ENCODE peak calls at places on chromosomes 2 and 18, in ten cellular contexts. E is kidney, C is lower lobe of right lung, H is mesendoderm, B is HepG2, F is fibroblast of lung, W is body of pancreas, T is HCT116, G is cardiac muscle cell, V is Peyer's patch. D is an unnamed sample.

GRCh38 chr18:79897940-79898625 is 53.4 kb downstream of the SLC66A2 start:
- DNase-seq in E (peak; percentile 41), C (no peak), H (no peak), B (no peak), F (no peak), W (peak; percentile 3), T (no peak), G (no peak), V (no peak), D (no peak)

GRCh38 chr18:74281639-74282358 is 10.0 kb downstream of the CYB5A start:
- DNase-seq in E (no peak), C (no peak), H (peak; percentile 23), B (peak; percentile 81), F (peak; percentile 37), W (no peak), T (no peak), G (no peak), V (no peak), D (no peak)

GRCh38 chr2:205755923-205756322 is 73.6 kb downstream of the NRP2 start:
- DNase-seq in E (no peak), C (no peak), H (no peak), B (no peak), F (peak; percentile 34), W (no peak), T (no peak), G (no peak), V (no peak), D (no peak)

GRCh38 chr2:195659114-195659513 is 2.1 kb downstream of the SLC39A10 start:
- DNase-seq in E (no peak), C (no peak), H (peak; percentile 41), B (no peak), F (peak; percentile 36), W (no peak), T (no peak), G (no peak), V (no peak), D (peak; percentile 4)

GRCh38 chr2:219542931-219543595 is 546 bp downstream of the CHPF start:
- DNase-seq in E (no peak), C (no peak), H (peak; percentile 41), B (peak; percentile 35), F (peak; percentile 31), W (peak; percentile 46), T (no peak), G (peak; percentile 73), V (no peak), D (no peak)

GRCh38 chr2:134280726-134281125 is 26.9 kb downstream of the MGAT5 start:
- DNase-seq in E (no peak), C (no peak), H (no peak), B (no peak), F (no peak), W (no peak), T (no peak), G (no peak), V (no peak), D (no peak)

GRCh38 chr2:119744335-119744939 is 15.3 kb upstream of the PTPN4 start:
- DNase-seq in E (no peak), C (peak; percentile 53), H (no peak), B (peak; percentile 60), F (no peak), W (no peak), T (peak; percentile 49), G (no peak), V (no peak), D (no peak)

GRCh38 chr18:32139835-32140283 is 48.2 kb downstream of the RNF138 start:
- DNase-seq in E (no peak), C (no peak), H (no peak), B (no peak), F (no peak), W (no peak), T (no peak), G (no peak), V (no peak), D (no peak)

GRCh38 chr18:12031836-12032235 is 50.5 kb downstream of the IMPA2 start:
- DNase-seq in E (no peak), C (no peak), H (no peak), B (no peak), F (peak; percentile 83), W (peak; percentile 50), T (no peak), G (no peak), V (no peak), D (no peak)

GRCh38 chr18:51506811-51507210 is 309.3 kb upstream of the MEX3C start:
- DNase-seq in E (no peak), C (no peak), H (no peak), B (no peak), F (no peak), W (no peak), T (no peak), G (no peak), V (no peak), D (no peak)

GRCh38 chr2:71609958-71610357 is 156.6 kb downstream of the DYSF start:
- DNase-seq in E (no peak), C (no peak), H (no peak), B (no peak), F (peak; percentile 75), W (no peak), T (peak; percentile 24), G (no peak), V (no peak), D (no peak)

GRCh38 chr2:71683070-71683469 is 229.7 kb downstream of the DYSF start:
- DNase-seq in E (peak; percentile 35), C (no peak), H (no peak), B (no peak), F (no peak), W (no peak), T (no peak), G (no peak), V (no peak), D (no peak)

GRCh38 chr18:49693276-49694005 is 119.9 kb downstream of the ACAA2 start:
- DNase-seq in E (no peak), C (no peak), H (no peak), B (no peak), F (no peak), W (no peak), T (no peak), G (no peak), V (no peak), D (no peak)

GRCh38 chr2:71530246-71530986 is 77.1 kb downstream of the DYSF start:
- DNase-seq in E (no peak), C (no peak), H (peak; percentile 77), B (peak; percentile 48), F (peak; percentile 44), W (peak; percentile 38), T (peak; percentile 31), G (peak; percentile 67), V (no peak), D (no peak)

GRCh38 chr2:30339071-30339470 is 107.7 kb downstream of the LBH start:
- DNase-seq in E (no peak), C (no peak), H (no peak), B (no peak), F (no peak), W (no peak), T (no peak), G (no peak), V (no peak), D (no peak)
- H3K4me1 ChIP-seq in E (peaks cover 3% of the 10 kb centered on the region), C (peaks cover 30% of the 10 kb centered on the region), H (peaks cover 22% of the 10 kb centered on the region), B (no peaks in the 10 kb centered on the region), F (no peaks in the 10 kb centered on the region), W (no peaks in the 10 kb centered on the region), T (no peaks in the 10 kb centered on the region), G (peaks cover 20% of the 10 kb centered on the region), V (peaks cover 22% of the 10 kb centered on the region), D (peaks cover 42% of the 10 kb centered on the region)

GRCh38 chr2:173216668-173217067 is 138.0 kb upstream of the CDCA7 start:
- DNase-seq in E (no peak), C (no peak), H (no peak), B (no peak), F (no peak), W (no peak), T (no peak), G (no peak), V (no peak), D (no peak)

GRCh38 chr2:173217106-173217840 is 137.4 kb upstream of the CDCA7 start:
- DNase-seq in E (no peak), C (no peak), H (no peak), B (no peak), F (no peak), W (no peak), T (no peak), G (no peak), V (no peak), D (no peak)

GRCh38 chr2:173214213-173214612 is 138.6 kb downstream of the MAP3K20 start:
- DNase-seq in E (no peak), C (no peak), H (no peak), B (no peak), F (no peak), W (no peak), T (no peak), G (no peak), V (no peak), D (no peak)

GRCh38 chr2:173215316-173215715 is 139.4 kb upstream of the CDCA7 start:
- DNase-seq in E (no peak), C (no peak), H (no peak), B (no peak), F (no peak), W (no peak), T (no peak), G (no peak), V (no peak), D (no peak)

DNA sequence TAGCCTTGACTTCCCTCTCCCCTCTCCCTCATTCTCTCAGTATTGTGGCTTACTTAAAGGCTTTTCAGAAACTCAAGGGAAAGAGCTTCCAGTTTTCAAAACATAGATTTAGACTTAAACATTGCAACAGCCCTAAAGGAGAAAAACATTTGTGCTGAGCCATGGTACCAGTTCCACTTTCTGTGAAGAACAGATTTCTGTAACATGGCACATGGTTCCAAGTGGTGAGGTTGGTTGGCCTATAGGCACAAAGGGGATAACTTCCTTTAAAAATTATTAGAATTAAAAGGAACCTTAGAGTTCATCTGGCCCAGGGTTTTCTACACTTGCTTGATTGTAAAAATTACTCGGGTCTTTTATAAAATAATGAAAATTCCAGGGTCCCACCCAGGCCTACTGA is 138.6 kb upstream of the CDCA7 start:
- DNase-seq in E (no peak), C (no peak), H (no peak), B (no peak), F (no peak), W (no peak), T (no peak), G (no peak), V (no peak), D (no peak)
- H3K4me1 ChIP-seq in E (no peaks in the 10 kb centered on the region), C (peaks cover 12% of the 10 kb centered on the region), H (no peaks in the 10 kb centered on the region), B (peaks cover 11% of the 10 kb centered on the region), F (peaks cover 3% of the 10 kb centered on the region), W (peaks cover 16% of the 10 kb centered on the region), T (no peaks in the 10 kb centered on the region), G (peaks cover 16% of the 10 kb centered on the region), V (no peaks in the 10 kb centered on the region), D (no peaks in the 10 kb centered on the region)

GRCh38 chr2:28752608-28752984 is 966 bp downstream of the PPP1CB start:
- DNase-seq in E (no peak), C (no peak), H (no peak), B (no peak), F (no peak), W (no peak), T (no peak), G (peak; percentile 14), V (no peak), D (no peak)
- H3K4me1 ChIP-seq in E (peaks cover 18% of the 10 kb centered on the region), C (peaks cover 56% of the 10 kb centered on the region), H (peaks cover 4% of the 10 kb centered on the region), B (peaks cover 52% of the 10 kb centered on the region), F (peaks cover 21% of the 10 kb centered on the region), W (peaks cover 48% of the 10 kb centered on the region), T (peaks cover 3% of the 10 kb centered on the region), G (peaks cover 42% of the 10 kb centered on the region), V (no peaks in the 10 kb centered on the region), D (peaks cover 27% of the 10 kb centered on the region)

DNA sequence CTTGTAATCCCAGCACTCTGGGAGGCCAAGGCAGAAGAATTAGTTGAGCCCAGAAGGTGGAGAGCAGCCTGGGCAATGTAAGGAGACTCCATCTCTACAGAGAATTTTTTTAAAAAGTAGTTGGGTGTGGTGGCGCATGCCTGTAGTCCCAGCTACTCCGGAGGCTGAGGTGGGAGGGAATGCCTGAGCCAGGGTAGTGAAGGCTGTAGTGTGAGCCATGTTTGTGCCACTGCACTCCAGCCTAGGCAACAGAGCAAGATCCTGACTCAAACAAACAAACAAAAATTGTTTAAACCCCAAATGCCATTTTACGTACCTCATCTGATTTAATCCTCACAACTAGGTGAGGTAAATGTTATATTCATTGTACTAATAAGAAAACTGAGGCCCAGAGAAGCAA is 38.2 kb downstream of the LPIN2 start:
- DNase-seq in E (no peak), C (no peak), H (no peak), B (no peak), F (no peak), W (no peak), T (no peak), G (no peak), V (no peak), D (no peak)
- H3K4me1 ChIP-seq in E (peaks cover 36% of the 10 kb centered on the region), C (peaks cover 79% of the 10 kb centered on the region), H (no peaks in the 10 kb centered on the region), B (peaks cover 96% of the 10 kb centered on the region), F (peaks cover 20% of the 10 kb centered on the region), W (peaks cover 93% of the 10 kb centered on the region), T (no peaks in the 10 kb centered on the region), G (peaks cover 50% of the 10 kb centered on the region), V (peaks cover 5% of the 10 kb centered on the region), D (peaks cover 52% of the 10 kb centered on the region)

D was measured in effector memory CD4-positive, alpha-beta T cell.